ENCODE peak calls at places on chromosomes 12 and 14, in six cellular contexts. C is mesothelial cell of epicardium, W is psoas muscle, F is naive B cell, V is EH, J is AG09309. K is an unnamed sample.

GRCh38 chr12:129579879-129580278 is 323.9 kb downstream of the TMEM132D start:
- DNase-seq in C (no peak), W (no peak), F (no peak), V (no peak), J (no peak), K (no peak)

GRCh38 chr12:123050913-123051312 is 70.4 kb downstream of the ARL6IP4 start:
- DNase-seq in C (no peak), W (no peak), F (no peak), V (no peak), J (no peak), K (no peak)

GRCh38 chr12:46395308-46395707 is 22.7 kb upstream of the SLC38A2 start:
- DNase-seq in C (no peak), W (no peak), F (no peak), V (no peak), J (no peak), K (no peak)

GRCh38 chr12:52082988-52083637 is 3.6 kb downstream of the SMIM41 start:
- DNase-seq in C (no peak), W (peak; percentile 85), F (peak; percentile 77), V (peak; percentile 76), J (no peak), K (peak; percentile 65)

GRCh38 chr12:71415336-71416231 is 24.0 kb upstream of the LGR5 start:
- DNase-seq in C (no peak), W (no peak), F (peak; percentile 46), V (peak; percentile 63), J (no peak), K (no peak)

GRCh38 chr12:21764063-21764462 is 10.4 kb downstream of the KCNJ8 start:
- DNase-seq in C (no peak), W (no peak), F (no peak), V (no peak), J (no peak), K (no peak)

GRCh38 chr12:120196363-120196762 is 1.8 kb upstream of the GCN1 start:
- DNase-seq in C (no peak), W (no peak), F (no peak), V (peak; percentile 24), J (no peak), K (no peak)

GRCh38 chr12:89893972-89894706 is 185.5 kb upstream of the ATP2B1 start:
- DNase-seq in C (no peak), W (no peak), F (no peak), V (peak; percentile 46), J (peak; percentile 27), K (no peak)

GRCh38 chr14:91942128-91942527 is 5.4 kb downstream of the FBLN5 start:
- DNase-seq in C (no peak), W (no peak), F (no peak), V (no peak), J (no peak), K (no peak)

GRCh38 chr12:20463920-20464524 is 95.7 kb downstream of the PDE3A start:
- DNase-seq in C (no peak), W (no peak), F (no peak), V (peak; percentile 40), J (no peak), K (no peak)

GRCh38 chr12:19227880-19228210 is 98.3 kb downstream of the PLEKHA5 start:
- DNase-seq in C (no peak), W (no peak), F (no peak), V (no peak), J (no peak), K (no peak)

GRCh38 chr12:3921526-3921925 is 48.3 kb upstream of the PARP11 start:
- DNase-seq in C (no peak), W (no peak), F (no peak), V (no peak), J (no peak), K (no peak)

GRCh38 chr12:2168808-2169207 is 116.0 kb downstream of the CACNA1C start:
- DNase-seq in C (no peak), W (no peak), F (no peak), V (peak; percentile 24), J (no peak), K (no peak)

GRCh38 chr14:50924236-50924635 is 20.0 kb downstream of the PYGL start:
- DNase-seq in C (no peak), W (no peak), F (no peak), V (no peak), J (no peak), K (no peak)

GRCh38 chr12:128637616-128638606 is 185.8 kb downstream of the SLC15A4 start:
- DNase-seq in C (no peak), W (no peak), F (no peak), V (no peak), J (no peak), K (no peak)

GRCh38 chr14:42779024-42779423 is 1172.3 kb downstream of the LRFN5 start:
- DNase-seq in C (no peak), W (no peak), F (no peak), V (no peak), J (no peak), K (no peak)

GRCh38 chr12:125399489-125399888 is 334.3 kb downstream of the AACS start:
- DNase-seq in C (no peak), W (no peak), F (no peak), V (no peak), J (no peak), K (no peak)

GRCh38 chr12:108759914-108760313 is 28.6 kb upstream of the CORO1C start:
- DNase-seq in C (no peak), W (peak; percentile 21), F (no peak), V (no peak), J (no peak), K (no peak)

GRCh38 chr14:92668266-92668973 is 80.0 kb downstream of the LGMN start:
- DNase-seq in C (no peak), W (no peak), F (no peak), V (no peak), J (no peak), K (no peak)

GRCh38 chr12:125029756-125030358 is 35.4 kb upstream of the AACS start:
- DNase-seq in C (no peak), W (no peak), F (no peak), V (peak; percentile 26), J (no peak), K (no peak)

GRCh38 chr12:85894653-85895052 is 20.6 kb downstream of the NTS start:
- DNase-seq in C (no peak), W (no peak), F (no peak), V (no peak), J (no peak), K (no peak)

GRCh38 chr12:72369560-72369959 is 97.4 kb downstream of the TRHDE start:
- DNase-seq in C (no peak), W (no peak), F (no peak), V (no peak), J (no peak), K (no peak)

GRCh38 chr14:91149462-91149861 is 35.6 kb downstream of the DGLUCY start:
- DNase-seq in C (no peak), W (no peak), F (no peak), V (peak; percentile 99), J (peak; percentile 100), K (no peak)

GRCh38 chr12:22276846-22277245 is 57.7 kb downstream of the ST8SIA1 start:
- DNase-seq in C (no peak), W (no peak), F (no peak), V (no peak), J (no peak), K (no peak)

GRCh38 chr12:14998941-14999340 is 26.1 kb downstream of the PDE6H start:
- DNase-seq in C (no peak), W (no peak), F (no peak), V (no peak), J (no peak), K (no peak)

GRCh38 chr12:50101663-50102062 is 2.1 kb upstream of the GPD1 start:
- DNase-seq in C (no peak), W (no peak), F (no peak), V (peak; percentile 60), J (no peak), K (no peak)

GRCh38 chr12:94263011-94263786 is 114.8 kb downstream of the PLXNC1 start:
- DNase-seq in C (no peak), W (no peak), F (no peak), V (peak; percentile 20), J (no peak), K (no peak)

GRCh38 chr14:25150934-25151790 is 101.2 kb upstream of the STXBP6 start:
- DNase-seq in C (no peak), W (no peak), F (no peak), V (peak; percentile 62), J (peak; percentile 46), K (no peak)